ENCODE peak calls at places on chromosome 20, in eight cellular contexts. One of them, this sample, is unnamed.

GRCh38 chr20:8156603-8157079 is 24.6 kb downstream of the PLCB1 start:
- DNase-seq in tibial artery: no peak
- DNase-seq in PC-3: peak; percentile 80
- DNase-seq in prostate gland: no peak
- DNase-seq in heart right ventricle: no peak
- DNase-seq in upper lobe of right lung: no peak
- DNase-seq in CD4-positive, alpha-beta memory T cell: peak; percentile 32
- DNase-seq in left ventricle myocardium inferior: no peak
- DNase-seq in this sample: no peak

GRCh38 chr20:41213150-41213820 is 75.9 kb downstream of the PLCG1 start:
- DNase-seq in left ventricle myocardium inferior: peak; percentile 42
- DNase-seq in PC-3: peak; percentile 45
- DNase-seq in tibial artery: no peak
- DNase-seq in CD4-positive, alpha-beta memory T cell: no peak
- DNase-seq in heart right ventricle: no peak
- DNase-seq in prostate gland: no peak
- DNase-seq in upper lobe of right lung: no peak
- DNase-seq in this sample: no peak

GRCh38 chr20:20549267-20549612 is 163.2 kb downstream of the RALGAPA2 start:
- DNase-seq in prostate gland: no peak
- DNase-seq in tibial artery: no peak
- DNase-seq in PC-3: peak; percentile 70
- DNase-seq in heart right ventricle: no peak
- DNase-seq in upper lobe of right lung: no peak
- DNase-seq in CD4-positive, alpha-beta memory T cell: no peak
- DNase-seq in left ventricle myocardium inferior: no peak
- DNase-seq in this sample: no peak

GRCh38 chr20:2814587-2815051 is at the start of gene C20orf141:
- DNase-seq in prostate gland: no peak
- DNase-seq in PC-3: peak; percentile 99
- DNase-seq in upper lobe of right lung: no peak
- DNase-seq in left ventricle myocardium inferior: no peak
- DNase-seq in tibial artery: no peak
- DNase-seq in CD4-positive, alpha-beta memory T cell: no peak
- DNase-seq in heart right ventricle: no peak
- DNase-seq in this sample: peak; percentile 85

GRCh38 chr20:16919841-16920240 is 171.7 kb downstream of the OTOR start:
- DNase-seq in CD4-positive, alpha-beta memory T cell: no peak
- DNase-seq in prostate gland: no peak
- DNase-seq in upper lobe of right lung: no peak
- DNase-seq in PC-3: no peak
- DNase-seq in left ventricle myocardium inferior: no peak
- DNase-seq in heart right ventricle: no peak
- DNase-seq in tibial artery: no peak
- DNase-seq in this sample: no peak

GRCh38 chr20:7108929-7109328 is 341.4 kb downstream of the BMP2 start:
- DNase-seq in prostate gland: no peak
- DNase-seq in CD4-positive, alpha-beta memory T cell: no peak
- DNase-seq in heart right ventricle: no peak
- DNase-seq in tibial artery: no peak
- DNase-seq in left ventricle myocardium inferior: no peak
- DNase-seq in PC-3: no peak
- DNase-seq in upper lobe of right lung: no peak
- DNase-seq in this sample: no peak

GRCh38 chr20:62876826-62877728 is 15.5 kb upstream of the TCFL5 start:
- DNase-seq in prostate gland: no peak
- DNase-seq in upper lobe of right lung: no peak
- DNase-seq in PC-3: no peak
- DNase-seq in CD4-positive, alpha-beta memory T cell: no peak
- DNase-seq in heart right ventricle: peak; percentile 82
- DNase-seq in left ventricle myocardium inferior: peak; percentile 87
- DNase-seq in tibial artery: peak; percentile 83
- DNase-seq in this sample: no peak

GRCh38 chr20:20010639-20011500 is 6.3 kb upstream of the NAA20 start:
- DNase-seq in tibial artery: no peak
- DNase-seq in PC-3: peak; percentile 77
- DNase-seq in CD4-positive, alpha-beta memory T cell: no peak
- DNase-seq in left ventricle myocardium inferior: no peak
- DNase-seq in upper lobe of right lung: no peak
- DNase-seq in heart right ventricle: no peak
- DNase-seq in prostate gland: peak; percentile 20
- DNase-seq in this sample: peak; percentile 26

GRCh38 chr20:8244637-8245036 is 112.6 kb downstream of the PLCB1 start:
- DNase-seq in tibial artery: peak; percentile 42
- DNase-seq in CD4-positive, alpha-beta memory T cell: no peak
- DNase-seq in heart right ventricle: peak; percentile 69
- DNase-seq in prostate gland: peak; percentile 39
- DNase-seq in PC-3: no peak
- DNase-seq in upper lobe of right lung: no peak
- DNase-seq in left ventricle myocardium inferior: no peak
- DNase-seq in this sample: no peak

GRCh38 chr20:46872315-46873211 is 22.1 kb upstream of the EYA2 start:
- DNase-seq in left ventricle myocardium inferior: peak; percentile 21
- DNase-seq in tibial artery: no peak
- DNase-seq in heart right ventricle: no peak
- DNase-seq in PC-3: no peak
- DNase-seq in prostate gland: no peak
- DNase-seq in CD4-positive, alpha-beta memory T cell: no peak
- DNase-seq in upper lobe of right lung: no peak
- DNase-seq in this sample: no peak
- H3K4me3 ChIP-seq in left ventricle myocardium inferior: no peak overlapping the region
- H3K4me3 ChIP-seq in tibial artery: no peak overlapping the region
- H3K4me3 ChIP-seq in heart right ventricle: no peak overlapping the region
- H3K4me3 ChIP-seq in PC-3: no peak overlapping the region
- H3K4me3 ChIP-seq in prostate gland: no peak overlapping the region
- H3K4me3 ChIP-seq in CD4-positive, alpha-beta memory T cell: no peak overlapping the region
- H3K4me3 ChIP-seq in upper lobe of right lung: peak overlapping the region; percentile 22
- H3K4me3 ChIP-seq in this sample: no peak overlapping the region

GRCh38 chr20:37706298-37706697 is 12.5 kb downstream of the CTNNBL1 start:
- DNase-seq in PC-3: no peak
- DNase-seq in heart right ventricle: no peak
- DNase-seq in prostate gland: no peak
- DNase-seq in CD4-positive, alpha-beta memory T cell: no peak
- DNase-seq in upper lobe of right lung: no peak
- DNase-seq in tibial artery: no peak
- DNase-seq in left ventricle myocardium inferior: no peak
- DNase-seq in this sample: no peak

GRCh38 chr20:37711987-37712961 is 18.4 kb downstream of the CTNNBL1 start:
- DNase-seq in heart right ventricle: peak; percentile 34
- DNase-seq in CD4-positive, alpha-beta memory T cell: no peak
- DNase-seq in left ventricle myocardium inferior: peak; percentile 38
- DNase-seq in prostate gland: peak; percentile 62
- DNase-seq in tibial artery: no peak
- DNase-seq in upper lobe of right lung: no peak
- DNase-seq in PC-3: no peak
- DNase-seq in this sample: no peak

GRCh38 chr20:37714973-37715657 is 21.3 kb downstream of the CTNNBL1 start:
- DNase-seq in left ventricle myocardium inferior: no peak
- DNase-seq in PC-3: no peak
- DNase-seq in upper lobe of right lung: no peak
- DNase-seq in prostate gland: no peak
- DNase-seq in CD4-positive, alpha-beta memory T cell: no peak
- DNase-seq in tibial artery: no peak
- DNase-seq in heart right ventricle: no peak
- DNase-seq in this sample: no peak

GRCh38 chr20:37711001-37711400 is 17.2 kb downstream of the CTNNBL1 start:
- DNase-seq in tibial artery: no peak
- DNase-seq in CD4-positive, alpha-beta memory T cell: no peak
- DNase-seq in heart right ventricle: no peak
- DNase-seq in left ventricle myocardium inferior: no peak
- DNase-seq in prostate gland: no peak
- DNase-seq in upper lobe of right lung: no peak
- DNase-seq in PC-3: peak; percentile 55
- DNase-seq in this sample: no peak
- H3K36me3 ChIP-seq in tibial artery: no peaks in the 10 kb centered on the region
- H3K36me3 ChIP-seq in CD4-positive, alpha-beta memory T cell: no peaks in the 10 kb centered on the region
- H3K36me3 ChIP-seq in heart right ventricle: no peaks in the 10 kb centered on the region
- H3K36me3 ChIP-seq in left ventricle myocardium inferior: no peaks in the 10 kb centered on the region
- H3K36me3 ChIP-seq in prostate gland: no peaks in the 10 kb centered on the region
- H3K36me3 ChIP-seq in upper lobe of right lung: no peaks in the 10 kb centered on the region
- H3K36me3 ChIP-seq in PC-3: peaks cover 9% of the 10 kb centered on the region
- H3K36me3 ChIP-seq in this sample: no peaks in the 10 kb centered on the region

GRCh38 chr20:49821381-49821780 is 8.8 kb downstream of the SLC9A8 start:
- DNase-seq in heart right ventricle: no peak
- DNase-seq in upper lobe of right lung: no peak
- DNase-seq in prostate gland: no peak
- DNase-seq in PC-3: no peak
- DNase-seq in CD4-positive, alpha-beta memory T cell: no peak
- DNase-seq in tibial artery: no peak
- DNase-seq in left ventricle myocardium inferior: no peak
- DNase-seq in this sample: no peak

GRCh38 chr20:49825521-49826033 is 12.9 kb downstream of the SLC9A8 start:
- DNase-seq in PC-3: peak; percentile 45
- DNase-seq in prostate gland: no peak
- DNase-seq in tibial artery: no peak
- DNase-seq in CD4-positive, alpha-beta memory T cell: no peak
- DNase-seq in heart right ventricle: no peak
- DNase-seq in left ventricle myocardium inferior: no peak
- DNase-seq in upper lobe of right lung: peak; percentile 83
- DNase-seq in this sample: no peak

GRCh38 chr20:49824206-49824605 is 11.6 kb downstream of the SLC9A8 start:
- DNase-seq in tibial artery: no peak
- DNase-seq in upper lobe of right lung: no peak
- DNase-seq in prostate gland: no peak
- DNase-seq in left ventricle myocardium inferior: no peak
- DNase-seq in heart right ventricle: no peak
- DNase-seq in CD4-positive, alpha-beta memory T cell: no peak
- DNase-seq in PC-3: peak; percentile 22
- DNase-seq in this sample: no peak

GRCh38 chr20:49821850-49822249 is 9.2 kb downstream of the SLC9A8 start:
- DNase-seq in prostate gland: no peak
- DNase-seq in heart right ventricle: peak; percentile 24
- DNase-seq in upper lobe of right lung: no peak
- DNase-seq in tibial artery: no peak
- DNase-seq in left ventricle myocardium inferior: no peak
- DNase-seq in CD4-positive, alpha-beta memory T cell: no peak
- DNase-seq in PC-3: peak; percentile 37
- DNase-seq in this sample: peak; percentile 28

DNA sequence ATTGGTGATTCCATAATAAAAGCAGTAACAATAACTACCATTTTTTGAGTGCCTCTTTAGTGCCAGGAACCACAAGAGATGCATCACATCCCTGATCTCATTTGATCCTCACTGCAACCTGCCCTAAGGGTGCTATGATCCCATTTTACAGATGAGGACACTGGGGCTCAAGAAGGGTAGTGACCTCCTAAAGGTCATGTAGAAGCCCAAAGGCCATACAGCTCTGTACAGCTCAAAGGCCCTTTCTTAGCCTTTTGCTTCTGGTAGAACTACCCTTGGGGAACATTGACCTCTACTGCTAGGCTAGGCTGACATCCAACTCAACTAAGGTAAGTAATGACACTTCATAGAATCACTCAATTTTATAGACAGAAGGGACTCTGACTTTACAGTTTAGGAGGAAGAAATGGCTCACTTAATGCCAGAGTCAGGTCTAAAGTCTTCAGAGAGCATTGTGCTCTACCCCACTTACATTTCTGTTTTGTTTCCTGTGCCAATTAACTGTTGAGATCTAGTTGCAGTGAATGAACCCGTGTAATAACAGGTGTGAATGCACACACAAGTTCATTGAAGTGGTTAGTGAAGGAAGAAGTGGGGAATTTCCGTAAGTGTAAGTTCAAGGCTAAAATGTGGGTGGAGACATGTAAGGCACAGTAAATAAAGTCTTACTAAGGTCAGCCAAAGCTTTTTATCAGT is 10.7 kb downstream of the SLC9A8 start:
- DNase-seq in PC-3: no peak
- DNase-seq in tibial artery: no peak
- DNase-seq in left ventricle myocardium inferior: no peak
- DNase-seq in upper lobe of right lung: no peak
- DNase-seq in CD4-positive, alpha-beta memory T cell: peak; percentile 80
- DNase-seq in heart right ventricle: no peak
- DNase-seq in prostate gland: no peak
- DNase-seq in this sample: no peak
- H3K4me3 ChIP-seq in PC-3: no peak overlapping the region
- H3K4me3 ChIP-seq in tibial artery: no peak overlapping the region
- H3K4me3 ChIP-seq in left ventricle myocardium inferior: no peak overlapping the region
- H3K4me3 ChIP-seq in upper lobe of right lung: no peak overlapping the region
- H3K4me3 ChIP-seq in CD4-positive, alpha-beta memory T cell: no peak overlapping the region
- H3K4me3 ChIP-seq in heart right ventricle: no peak overlapping the region
- H3K4me3 ChIP-seq in prostate gland: no peak overlapping the region
- H3K4me3 ChIP-seq in this sample: no peak overlapping the region

GRCh38 chr20:38151455-38151854 is 13.6 kb downstream of the TGM2 start:
- DNase-seq in PC-3: no peak
- DNase-seq in prostate gland: no peak
- DNase-seq in heart right ventricle: no peak
- DNase-seq in left ventricle myocardium inferior: no peak
- DNase-seq in tibial artery: no peak
- DNase-seq in CD4-positive, alpha-beta memory T cell: no peak
- DNase-seq in upper lobe of right lung: no peak
- DNase-seq in this sample: no peak

GRCh38 chr20:38150595-38151170 is 14.4 kb downstream of the TGM2 start:
- DNase-seq in prostate gland: no peak
- DNase-seq in tibial artery: no peak
- DNase-seq in PC-3: no peak
- DNase-seq in heart right ventricle: no peak
- DNase-seq in upper lobe of right lung: no peak
- DNase-seq in left ventricle myocardium inferior: no peak
- DNase-seq in CD4-positive, alpha-beta memory T cell: no peak
- DNase-seq in this sample: no peak

GRCh38 chr20:38153401-38153800 is 11.7 kb downstream of the TGM2 start:
- DNase-seq in prostate gland: no peak
- DNase-seq in PC-3: no peak
- DNase-seq in left ventricle myocardium inferior: no peak
- DNase-seq in upper lobe of right lung: no peak
- DNase-seq in heart right ventricle: no peak
- DNase-seq in CD4-positive, alpha-beta memory T cell: no peak
- DNase-seq in tibial artery: no peak
- DNase-seq in this sample: no peak

GRCh38 chr20:38152175-38153010 is 12.7 kb downstream of the TGM2 start:
- DNase-seq in CD4-positive, alpha-beta memory T cell: no peak
- DNase-seq in PC-3: peak; percentile 71
- DNase-seq in heart right ventricle: peak; percentile 91
- DNase-seq in prostate gland: peak; percentile 43
- DNase-seq in left ventricle myocardium inferior: peak; percentile 84
- DNase-seq in upper lobe of right lung: peak; percentile 89
- DNase-seq in tibial artery: peak; percentile 93
- DNase-seq in this sample: peak; percentile 87

DNA sequence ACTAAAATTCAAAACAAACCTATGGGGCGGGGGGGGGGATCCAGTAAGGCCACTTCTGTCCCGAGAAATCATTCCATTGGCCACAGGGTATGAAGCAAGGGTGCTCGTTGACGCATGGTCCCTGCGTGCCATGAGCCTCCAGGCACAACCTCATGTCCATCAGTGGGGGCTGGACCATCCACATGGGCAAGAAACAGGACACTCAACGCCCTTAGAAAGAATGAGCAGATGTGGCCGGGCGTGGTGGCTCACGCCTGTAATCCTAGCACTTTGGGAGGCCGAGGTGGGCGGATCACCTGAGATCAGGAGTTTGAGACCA is 12.1 kb downstream of the TGM2 start:
- DNase-seq in prostate gland: no peak
- DNase-seq in CD4-positive, alpha-beta memory T cell: no peak
- DNase-seq in tibial artery: no peak
- DNase-seq in heart right ventricle: no peak
- DNase-seq in left ventricle myocardium inferior: no peak
- DNase-seq in PC-3: peak; percentile 97
- DNase-seq in upper lobe of right lung: no peak
- DNase-seq in this sample: no peak
- H3K36me3 ChIP-seq in prostate gland: peaks cover 2% of the 10 kb centered on the region
- H3K36me3 ChIP-seq in CD4-positive, alpha-beta memory T cell: no peaks in the 10 kb centered on the region
- H3K36me3 ChIP-seq in tibial artery: peaks cover 68% of the 10 kb centered on the region
- H3K36me3 ChIP-seq in heart right ventricle: peaks cover 57% of the 10 kb centered on the region
- H3K36me3 ChIP-seq in left ventricle myocardium inferior: peaks cover 75% of the 10 kb centered on the region
- H3K36me3 ChIP-seq in PC-3: peaks cover 82% of the 10 kb centered on the region
- H3K36me3 ChIP-seq in upper lobe of right lung: peaks cover 76% of the 10 kb centered on the region
- H3K36me3 ChIP-seq in this sample: peaks cover 5% of the 10 kb centered on the region

GRCh38 chr20:33299111-33299603 is 16.1 kb downstream of the BPIFB1 start:
- DNase-seq in prostate gland: peak; percentile 17
- DNase-seq in left ventricle myocardium inferior: peak; percentile 52
- DNase-seq in heart right ventricle: peak; percentile 44
- DNase-seq in CD4-positive, alpha-beta memory T cell: peak; percentile 65
- DNase-seq in tibial artery: peak; percentile 36
- DNase-seq in PC-3: peak; percentile 81
- DNase-seq in upper lobe of right lung: peak; percentile 85
- DNase-seq in this sample: no peak
- H3K4me3 ChIP-seq in prostate gland: no peak overlapping the region
- H3K4me3 ChIP-seq in left ventricle myocardium inferior: no peak overlapping the region
- H3K4me3 ChIP-seq in heart right ventricle: no peak overlapping the region
- H3K4me3 ChIP-seq in CD4-positive, alpha-beta memory T cell: no peak overlapping the region
- H3K4me3 ChIP-seq in tibial artery: no peak overlapping the region
- H3K4me3 ChIP-seq in PC-3: peak overlapping the region; percentile 43
- H3K4me3 ChIP-seq in upper lobe of right lung: no peak overlapping the region
- H3K4me3 ChIP-seq in this sample: no peak overlapping the region